ENCODE peak calls at places on chromosomes 3 and 15, in nine cellular contexts. N is cardiac muscle cell; P is breast epithelium; V is heart right ventricle; Z is right lobe of liver; O is foreskin fibroblast; W is Karpas-422; E is CD4-positive, alpha-beta memory T cell; A is astrocyte of the spinal cord. S is an unnamed sample.

GRCh38 chr3:88005066-88005465 is 53.7 kb downstream of the CGGBP1 start:
- DNase-seq in N (peak; percentile 12), P (no peak), V (no peak), Z (no peak), O (peak; percentile 27), W (peak; percentile 69), E (peak; percentile 46), A (peak; percentile 35), S (no peak)

GRCh38 chr15:58980351-58980939 is 7.0 kb upstream of the RNF111 start:
- DNase-seq in N (peak; percentile 27), P (no peak), V (no peak), Z (no peak), O (peak; percentile 54), W (peak; percentile 83), E (peak; percentile 42), A (peak; percentile 59), S (peak; percentile 46)

GRCh38 chr3:121243208-121243607 is 302.6 kb downstream of the POLQ start:
- DNase-seq in N (no peak), P (no peak), V (no peak), Z (no peak), O (no peak), W (no peak), E (no peak), A (no peak), S (no peak)

GRCh38 chr15:50487287-50487686 is 59.2 kb downstream of the USP50 start:
- DNase-seq in N (no peak), P (no peak), V (no peak), Z (no peak), O (no peak), W (no peak), E (no peak), A (no peak), S (peak; percentile 7)

GRCh38 chr3:20575153-20575552 is 389.1 kb upstream of the SGO1 start:
- DNase-seq in N (no peak), P (no peak), V (no peak), Z (no peak), O (peak; percentile 84), W (no peak), E (no peak), A (peak; percentile 49), S (no peak)

GRCh38 chr3:8658326-8659212 is 14.0 kb upstream of the SSUH2 start:
- DNase-seq in N (peak; percentile 92), P (peak; percentile 62), V (peak; percentile 86), Z (no peak), O (peak; percentile 12), W (no peak), E (no peak), A (peak; percentile 89), S (peak; percentile 36)

GRCh38 chr3:189772584-189772983 is 141.4 kb downstream of the TP63 start:
- DNase-seq in N (no peak), P (no peak), V (no peak), Z (no peak), O (no peak), W (no peak), E (no peak), A (no peak), S (no peak)

GRCh38 chr3:137304313-137305056 is 346.7 kb downstream of the IL20RB start:
- DNase-seq in N (no peak), P (no peak), V (no peak), Z (no peak), O (no peak), W (no peak), E (no peak), A (no peak), S (no peak)

GRCh38 chr3:11914651-11915050 is 68.0 kb upstream of the TAMM41 start:
- DNase-seq in N (no peak), P (no peak), V (no peak), Z (no peak), O (no peak), W (no peak), E (no peak), A (no peak), S (no peak)

GRCh38 chr3:197404754-197405153 is 106.3 kb upstream of the DLG1 start:
- DNase-seq in N (no peak), P (no peak), V (no peak), Z (no peak), O (no peak), W (no peak), E (no peak), A (no peak), S (no peak)

GRCh38 chr15:40471105-40471777 is 457 bp downstream of the CHST14 start:
- DNase-seq in N (peak; percentile 62), P (no peak), V (peak; percentile 43), Z (no peak), O (peak; percentile 30), W (peak; percentile 64), E (peak; percentile 34), A (peak; percentile 22), S (no peak)

GRCh38 chr3:50876947-50877346 is 202.2 kb downstream of the DOCK3 start:
- DNase-seq in N (no peak), P (no peak), V (no peak), Z (no peak), O (no peak), W (no peak), E (no peak), A (no peak), S (no peak)

GRCh38 chr15:38297623-38298388 is 45.2 kb downstream of the SPRED1 start:
- DNase-seq in N (no peak), P (no peak), V (no peak), Z (no peak), O (peak; percentile 39), W (no peak), E (no peak), A (peak; percentile 69), S (no peak)

GRCh38 chr3:45642731-45643152 is 46.5 kb upstream of the SACM1L start:
- DNase-seq in N (peak; percentile 50), P (no peak), V (peak; percentile 28), Z (no peak), O (peak; percentile 44), W (no peak), E (no peak), A (peak; percentile 86), S (no peak)

GRCh38 chr15:48190932-48191573 is 412 bp upstream of the CTXN2 start:
- DNase-seq in N (peak; percentile 93), P (peak; percentile 53), V (peak; percentile 68), Z (peak; percentile 64), O (peak; percentile 86), W (peak; percentile 69), E (peak; percentile 7), A (peak; percentile 82), S (no peak)

GRCh38 chr3:3296858-3297430 is 117.5 kb upstream of the CRBN start:
- DNase-seq in N (no peak), P (no peak), V (no peak), Z (no peak), O (no peak), W (no peak), E (peak; percentile 12), A (no peak), S (no peak)

GRCh38 chr3:131796558-131796957 is 238.3 kb downstream of the CPNE4 start:
- DNase-seq in N (no peak), P (no peak), V (no peak), Z (no peak), O (no peak), W (peak; percentile 92), E (no peak), A (no peak), S (peak; percentile 22)

GRCh38 chr3:165188452-165188851 is 7.7 kb downstream of the SLITRK3 start:
- DNase-seq in N (no peak), P (no peak), V (no peak), Z (no peak), O (no peak), W (no peak), E (no peak), A (no peak), S (no peak)

GRCh38 chr3:30661107-30661873 is 54.9 kb downstream of the TGFBR2 start:
- DNase-seq in N (no peak), P (no peak), V (no peak), Z (no peak), O (no peak), W (no peak), E (no peak), A (no peak), S (no peak)

GRCh38 chr3:161197855-161198836 is 23.0 kb upstream of the NMD3 start:
- DNase-seq in N (no peak), P (no peak), V (no peak), Z (no peak), O (peak; percentile 4), W (no peak), E (no peak), A (peak; percentile 29), S (no peak)
- H3K4me3 ChIP-seq in N (no peak overlapping the region), P (no peak overlapping the region), V (no peak overlapping the region), Z (no peak overlapping the region), O (no peak overlapping the region), W (no peak overlapping the region), E (no peak overlapping the region), A (no peak overlapping the region), S (no peak overlapping the region)

DNA sequence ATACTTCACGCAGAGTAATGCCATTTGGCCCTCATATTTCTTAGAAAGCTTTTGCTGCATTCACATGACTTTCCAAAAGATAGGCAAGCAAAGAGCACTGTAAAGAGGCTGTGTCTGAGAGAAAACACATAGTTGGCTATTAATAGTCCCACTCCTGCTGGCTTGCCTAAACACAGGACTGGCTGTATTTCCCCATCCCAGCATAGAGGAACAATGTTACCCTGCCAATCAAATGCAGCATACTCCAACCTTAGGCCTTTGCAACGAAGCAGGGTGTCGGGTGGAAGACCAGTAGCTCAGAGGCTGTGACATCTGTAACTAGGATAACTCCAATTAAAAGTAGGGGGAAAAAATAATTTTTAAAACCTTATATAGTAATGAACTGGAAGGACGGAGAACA is 139.5 kb downstream of the TNIK start:
- DNase-seq in N (peak; percentile 87), P (no peak), V (no peak), Z (no peak), O (no peak), W (no peak), E (no peak), A (no peak), S (no peak)
- H3K4me3 ChIP-seq in N (no peak overlapping the region), P (no peak overlapping the region), V (peak overlapping the region; percentile 3), Z (no peak overlapping the region), O (no peak overlapping the region), W (no peak overlapping the region), E (no peak overlapping the region), A (no peak overlapping the region), S (no peak overlapping the region)

GRCh38 chr3:54649551-54649950 is 278.3 kb downstream of the LRTM1 start:
- DNase-seq in N (no peak), P (no peak), V (no peak), Z (no peak), O (no peak), W (no peak), E (no peak), A (no peak), S (no peak)
- H3K4me3 ChIP-seq in N (no peak overlapping the region), P (no peak overlapping the region), V (no peak overlapping the region), Z (no peak overlapping the region), O (no peak overlapping the region), W (no peak overlapping the region), E (no peak overlapping the region), A (no peak overlapping the region), S (no peak overlapping the region)

DNA sequence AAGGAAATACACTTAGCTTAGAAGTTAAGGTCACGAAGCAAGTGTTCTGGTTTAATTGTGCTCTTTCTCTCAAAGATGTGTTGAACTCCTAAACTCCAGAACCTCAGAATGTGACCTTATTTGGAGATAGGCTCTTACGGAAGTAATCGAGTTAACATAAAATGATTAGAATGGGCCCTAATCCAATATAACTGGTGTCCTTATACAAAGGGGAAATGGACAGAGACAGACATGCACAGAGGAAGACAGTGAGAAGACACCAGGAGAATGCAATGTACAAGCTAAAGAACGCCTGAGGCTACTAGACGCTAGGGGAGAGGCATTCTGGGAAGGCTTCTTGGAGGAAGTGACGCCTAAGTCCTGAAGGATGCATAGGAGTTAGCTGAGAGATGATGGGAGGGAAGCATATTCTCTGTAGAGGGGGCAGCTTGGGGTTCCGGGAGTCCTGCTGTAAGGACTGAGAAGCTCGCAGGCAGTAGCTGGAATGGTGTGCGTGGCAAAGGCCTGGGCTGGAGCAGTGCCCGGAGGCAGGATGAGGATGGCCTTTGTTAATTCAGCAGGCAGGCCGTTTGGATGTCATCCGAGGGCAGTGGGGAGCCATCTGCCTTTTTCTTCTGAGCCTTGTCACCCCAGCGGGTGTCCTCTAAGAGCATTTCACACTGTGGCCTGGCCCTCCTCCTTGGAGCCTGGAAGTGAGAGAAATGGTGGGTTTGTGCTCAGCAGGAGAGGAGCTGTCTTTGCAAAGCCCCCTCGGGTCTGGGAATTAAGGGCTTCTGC is 513.4 kb downstream of the SHQ1 start:
- DNase-seq in N (no peak), P (no peak), V (no peak), Z (no peak), O (no peak), W (no peak), E (no peak), A (no peak), S (no peak)
- H3K4me3 ChIP-seq in N (no peak overlapping the region), P (no peak overlapping the region), V (no peak overlapping the region), Z (no peak overlapping the region), O (no peak overlapping the region), W (no peak overlapping the region), E (no peak overlapping the region), A (no peak overlapping the region), S (no peak overlapping the region)